ENCODE peak calls at places on chromosomes 3 and 15, in six cellular contexts. Y, F, Q, T, E and I are unnamed samples.

GRCh38 chr3:174548841-174549623 is 310.1 kb upstream of the NAALADL2 start:
- DNase-seq in F (no peak), T (no peak), E (no peak), Y (no peak), Q (no peak), I (no peak)

GRCh38 chr15:90869601-90870353 is 1.4 kb downstream of the FURIN start:
- DNase-seq in Q (peak), E (peak), F (no peak), Y (no peak), T (no peak), I (no peak)

GRCh38 chr15:46408312-46408711 is 773.5 kb downstream of the SQOR start:
- DNase-seq in Y (no peak), Q (no peak), F (no peak), T (no peak), E (no peak), I (no peak)

GRCh38 chr15:92645731-92646130 is 9.8 kb downstream of the FAM174B start:
- DNase-seq in Q (no peak), T (no peak), F (no peak), E (no peak), Y (no peak), I (no peak)

GRCh38 chr3:156274791-156275190 is 154.4 kb downstream of the KCNAB1 start:
- DNase-seq in E (no peak), T (peak), Q (no peak), Y (no peak), F (no peak), I (no peak)

GRCh38 chr3:80649170-80649569 is 881.4 kb upstream of the ROBO1 start:
- DNase-seq in E (no peak), F (no peak), Y (no peak), T (no peak), Q (no peak), I (no peak)

GRCh38 chr3:197371521-197372075 is 73.2 kb upstream of the DLG1 start:
- DNase-seq in F (no peak), E (no peak), Q (no peak), Y (no peak), T (no peak), I (no peak)

GRCh38 chr3:43256714-43257461 is 29.5 kb upstream of the SNRK start:
- DNase-seq in Q (no peak), T (no peak), Y (no peak), F (no peak), E (no peak), I (no peak)

GRCh38 chr3:40661285-40661684 is 136.5 kb downstream of the ZNF621 start:
- DNase-seq in E (no peak), Q (no peak), T (no peak), Y (no peak), F (no peak), I (no peak)

GRCh38 chr3:33578325-33579180 is 138.3 kb upstream of the UBP1 start:
- DNase-seq in Q (no peak), Y (no peak), F (no peak), E (no peak), T (peak), I (no peak)

GRCh38 chr3:136428167-136428566 is 178.0 kb downstream of the PCCB start:
- DNase-seq in Q (no peak), T (no peak), Y (peak), E (no peak), F (no peak), I (no peak)

GRCh38 chr15:32983679-32984078 is 210.8 kb downstream of the FMN1 start:
- DNase-seq in Q (no peak), Y (no peak), F (no peak), E (no peak), T (no peak), I (no peak)

GRCh38 chr3:124997303-124998246 is 58.2 kb downstream of the HEG1 start:
- DNase-seq in F (no peak), E (no peak), Q (no peak), Y (peak), T (no peak), I (no peak)

GRCh38 chr3:164233951-164234350 is 844.3 kb downstream of the SI start:
- DNase-seq in T (no peak), E (no peak), Q (no peak), Y (no peak), F (no peak), I (no peak)

GRCh38 chr3:100400424-100400781 is 486 bp downstream of the TOMM70 start:
- DNase-seq in Y (no peak), F (no peak), T (peak), E (no peak), Q (no peak), I (no peak)

DNA sequence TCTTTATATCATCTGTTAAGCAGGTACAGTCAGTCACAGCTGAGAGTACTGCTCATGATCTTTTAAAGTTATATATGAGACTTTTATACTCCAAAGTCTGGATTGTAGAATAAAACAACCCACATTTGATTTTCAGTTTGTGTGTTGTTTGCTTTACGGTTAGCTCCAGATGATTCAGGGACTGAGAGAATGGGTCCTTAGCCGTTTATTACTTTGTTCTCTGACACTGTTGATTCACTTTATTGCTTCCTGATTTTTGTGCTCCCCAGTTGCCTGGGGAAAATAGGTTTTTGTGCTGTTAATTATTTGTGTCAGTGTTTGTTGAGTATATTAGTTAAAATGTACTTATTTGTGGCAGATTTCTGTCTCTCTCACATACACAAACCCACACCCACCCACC is 8.6 kb upstream of the EBLN2 start:
- DNase-seq in E (no peak), T (no peak), Q (no peak), Y (no peak), F (no peak), I (no peak)
- TF ChIP-seq SIN3A in E (no peak), T (no peak), Q (no peak), Y (no peak), F (no peak), I (no peak)

DNA sequence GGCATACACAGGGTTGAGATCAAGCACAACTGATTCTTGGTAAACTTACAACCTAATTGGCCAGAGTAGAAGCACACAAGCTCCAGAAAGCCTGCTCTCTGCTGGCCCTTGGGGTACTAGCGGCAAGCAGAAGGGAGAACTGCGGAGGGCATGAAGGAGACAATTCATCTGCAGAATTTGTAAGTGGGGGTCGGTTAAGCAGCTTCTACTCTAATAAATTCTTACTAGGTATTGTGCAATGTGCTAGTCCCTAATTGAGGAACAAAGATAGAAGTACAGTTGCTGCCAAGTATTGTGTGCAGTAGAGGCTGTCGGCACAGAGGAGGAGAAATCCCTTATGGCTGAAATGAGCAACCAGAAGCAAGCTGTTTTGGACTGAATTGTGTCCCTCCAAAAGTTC is 91.2 kb upstream of the VEPH1 start:
- DNase-seq in Y (no peak), F (no peak), T (no peak), Q (no peak), E (no peak), I (no peak)
- TF ChIP-seq CTCF in Y (no peak), F (no peak), T (no peak), Q (no peak), E (peak), I (peak)

GRCh38 chr3:135165260-135165659 is 370.2 kb downstream of the EPHB1 start:
- DNase-seq in F (no peak), T (no peak), Y (no peak), Q (no peak), E (no peak), I (no peak)

GRCh38 chr3:135159848-135160247 is 364.8 kb downstream of the EPHB1 start:
- DNase-seq in Q (no peak), E (no peak), Y (no peak), T (no peak), F (no peak), I (no peak)

GRCh38 chr3:135161425-135161824 is 366.4 kb downstream of the EPHB1 start:
- DNase-seq in Q (no peak), Y (no peak), E (no peak), F (no peak), T (no peak), I (no peak)

GRCh38 chr3:135166266-135166825 is 371.3 kb downstream of the EPHB1 start:
- DNase-seq in T (no peak), F (no peak), Y (no peak), E (no peak), Q (no peak), I (no peak)

DNA sequence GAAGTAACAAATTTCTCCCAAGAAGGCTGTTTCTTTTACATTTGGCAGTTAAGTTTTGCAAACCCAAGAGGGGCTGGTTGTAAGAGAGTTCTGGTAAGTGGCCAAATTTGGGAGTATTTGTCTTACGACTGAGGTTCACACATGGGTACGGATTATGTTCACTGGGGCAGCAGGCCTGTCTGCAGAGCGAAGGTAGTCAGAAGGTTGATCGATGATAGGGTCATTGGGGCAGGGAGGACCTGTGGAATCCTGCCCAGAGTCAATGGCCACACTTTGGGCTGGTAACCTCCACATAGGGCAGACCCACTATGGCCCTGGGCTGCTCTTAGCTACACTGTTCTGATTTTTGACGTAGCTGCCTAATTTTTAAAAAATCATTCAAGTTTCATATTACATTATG is 368.6 kb downstream of the EPHB1 start:
- DNase-seq in F (no peak), Q (no peak), Y (no peak), E (no peak), T (no peak), I (no peak)
- TF ChIP-seq SIN3A in F (no peak), Q (no peak), Y (no peak), E (no peak), T (no peak), I (no peak)

DNA sequence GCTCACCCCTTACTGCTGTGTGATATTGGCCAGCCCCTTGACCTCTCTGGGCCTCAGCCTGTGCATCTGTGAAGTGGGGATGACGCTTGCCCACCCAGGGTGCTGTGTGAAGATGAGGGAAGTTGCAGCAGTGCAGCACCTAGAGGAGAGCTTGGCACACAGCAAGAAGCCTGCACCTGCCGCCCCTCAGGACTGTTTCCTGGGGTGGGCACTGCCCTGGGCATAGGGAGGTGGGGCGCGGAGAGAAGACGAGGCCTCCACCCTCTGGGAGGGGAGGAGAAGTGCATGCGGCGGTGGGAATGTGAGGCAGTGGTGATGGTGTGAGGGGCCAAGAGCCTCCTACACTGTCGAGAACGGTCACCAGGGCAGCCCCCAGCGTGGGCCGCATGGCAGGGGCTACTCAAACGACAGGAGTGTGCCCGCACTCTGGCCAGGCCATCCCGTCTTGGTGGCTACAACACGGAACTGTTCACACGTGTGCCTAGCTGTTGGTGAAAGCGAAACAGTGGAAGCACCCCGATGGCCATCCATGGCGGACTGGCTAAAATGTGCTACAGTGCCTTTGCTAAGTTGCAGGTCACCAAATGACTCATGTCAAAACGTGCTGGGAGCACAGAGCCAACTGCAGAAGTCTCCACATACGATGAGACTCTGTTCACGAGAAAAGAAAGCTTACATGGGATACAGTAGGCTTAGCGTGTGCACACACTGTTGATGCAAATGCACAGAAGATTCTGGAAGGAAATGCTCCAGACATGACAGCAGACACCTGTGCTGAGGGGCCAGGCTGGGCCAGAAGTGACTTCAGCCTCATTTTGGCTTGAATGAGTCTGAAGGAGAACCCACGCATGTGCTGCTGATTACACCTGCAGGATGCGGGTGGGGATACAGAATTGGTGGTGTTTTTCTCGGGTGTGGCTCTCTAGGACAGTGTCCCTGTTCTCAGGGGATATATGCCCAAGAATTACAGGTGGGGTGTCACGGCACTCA is 40.4 kb upstream of the IQSEC1 start:
- DNase-seq in Q (no peak), Y (no peak), T (no peak), F (no peak), E (no peak), I (no peak)
- TF ChIP-seq CTCF in Q (no peak), Y (no peak), T (no peak), F (no peak), E (peak), I (no peak)